ENCODE peak calls at places on chromosomes 5 and 9, in seven cellular contexts. U is stomach, D is activated T-cell treated with anti-CD3 and anti-CD28 coated beads for 1 hour, Q is suprapubic skin, A is DMS 273 treated with DMSO at 0.1 percent for 48 hours, F is LHCN-M2, C is NCI-H2029 treated with DMSO at 0.1 percent for 48 hours. G is an unnamed sample.
A peak's percentile ranks its signal among the peaks of the same experiment; 100 is the strongest.

GRCh38 chr9:121708768-121709488 is 57.5 kb downstream of the DAB2IP start:
- DNase-seq in C (no peak), A (no peak), F (no peak), Q (no peak), D (no peak), U (no peak), G (no peak)

GRCh38 chr5:160260881-160261815 is 31.8 kb downstream of the FABP6 start:
- DNase-seq in C (peak; percentile 9), A (no peak), Q (no peak), U (peak; percentile 74), F (peak; percentile 19), D (no peak), G (no peak)

GRCh38 chr9:133892193-133892920 is 99.8 kb downstream of the VAV2 start:
- DNase-seq in A (no peak), U (no peak), C (peak; percentile 65), D (no peak), Q (no peak), F (no peak), G (peak; percentile 84)

GRCh38 chr5:53001541-53001940 is 12.4 kb downstream of the ITGA2 start:
- DNase-seq in D (no peak), Q (no peak), A (no peak), U (no peak), F (no peak), C (no peak), G (no peak)

GRCh38 chr5:163978897-163979296 is 473.5 kb downstream of the MAT2B start:
- DNase-seq in D (no peak), Q (no peak), C (no peak), F (no peak), U (no peak), A (no peak), G (no peak)

GRCh38 chr9:79651251-79651795 is 79.6 kb downstream of the TLE4 start:
- DNase-seq in F (no peak), C (no peak), D (no peak), A (no peak), Q (no peak), U (no peak), G (no peak)

GRCh38 chr5:114380721-114381120 is 18.9 kb downstream of the KCNN2 start:
- DNase-seq in F (no peak), U (no peak), A (no peak), C (no peak), Q (no peak), D (no peak), G (no peak)

GRCh38 chr5:179150011-179150410 is 89.8 kb downstream of the ZNF354C start:
- DNase-seq in D (no peak), C (no peak), U (no peak), Q (no peak), F (no peak), A (no peak), G (no peak)

GRCh38 chr9:35842020-35842745 is 13.2 kb downstream of the TMEM8B start:
- DNase-seq in F (peak; percentile 38), Q (no peak), A (no peak), D (no peak), U (no peak), C (no peak), G (no peak)

GRCh38 chr5:168669668-168670378 is 90.7 kb upstream of the PANK3 start:
- DNase-seq in D (no peak), U (no peak), Q (no peak), C (no peak), F (no peak), A (no peak), G (no peak)

GRCh38 chr5:128905225-128906110 is 59.8 kb upstream of the SLC27A6 start:
- DNase-seq in U (no peak), F (peak; percentile 56), Q (no peak), A (peak; percentile 22), D (peak; percentile 19), C (peak; percentile 21), G (no peak)

GRCh38 chr9:124208571-124208970 is 49.2 kb upstream of the NEK6 start:
- DNase-seq in D (no peak), Q (no peak), A (no peak), F (no peak), U (no peak), C (no peak), G (no peak)

GRCh38 chr5:122442938-122443337 is 130.9 kb downstream of the SNCAIP start:
- DNase-seq in A (no peak), Q (no peak), D (no peak), F (no peak), U (no peak), C (no peak), G (no peak)

GRCh38 chr5:96790851-96791513 is 16.8 kb downstream of the ERAP1 start:
- DNase-seq in A (no peak), C (no peak), D (no peak), F (peak; percentile 38), U (no peak), Q (no peak), G (no peak)

GRCh38 chr5:96741911-96742310 is 65.8 kb downstream of the ERAP1 start:
- DNase-seq in D (no peak), C (no peak), Q (no peak), A (no peak), U (no peak), F (no peak), G (no peak)

GRCh38 chr5:73899055-73899454 is 273.1 kb downstream of the ARHGEF28 start:
- DNase-seq in U (no peak), F (no peak), Q (no peak), A (no peak), C (no peak), D (no peak), G (no peak)

GRCh38 chr5:15645776-15646175 is 145.8 kb downstream of the FBXL7 start:
- DNase-seq in F (no peak), Q (no peak), C (no peak), A (no peak), D (no peak), U (no peak), G (no peak)

GRCh38 chr5:373710-374602 is 52.4 kb downstream of the AHRR start:
- DNase-seq in U (peak; percentile 56), D (peak; percentile 55), A (peak; percentile 2), Q (peak; percentile 56), F (peak; percentile 70), C (no peak), G (peak; percentile 52)

GRCh38 chr5:2001300-2001699 is 118.6 kb upstream of the IRX4 start:
- DNase-seq in Q (no peak), D (no peak), F (no peak), U (no peak), C (no peak), A (no peak), G (no peak)

GRCh38 chr5:110054240-110054639 is 364.5 kb downstream of the MAN2A1 start:
- DNase-seq in C (peak; percentile 16), F (peak; percentile 93), D (peak; percentile 46), U (peak; percentile 28), Q (peak; percentile 56), A (peak; percentile 30), G (peak; percentile 75)

G was measured in DMS153.